ENCODE peak calls at places on chromosomes 16 and 17, in seven cellular contexts. E is GM23248; V is astrocyte of the spinal cord; L is mesothelial cell of epicardium; P is KBM-7; W is brain microvascular endothelial cell; N is stimulated activated CD4-positive, alpha-beta T cell treated with anti-CD3 and anti-CD28 coated beads, Interleukin-2, amount 100 ng/mL, for 48 hours. U is an unnamed sample.
A peak's percentile ranks its signal among the peaks of the same experiment; 100 is the strongest.

GRCh38 chr17:30961213-30962188 is 9.3 kb upstream of the RNF135 start:
- DNase-seq in L (no peak), N (no peak), E (peak; percentile 68), P (no peak), V (no peak), W (peak; percentile 11), U (no peak)

GRCh38 chr16:88424536-88425230 is 28.4 kb upstream of the ZFPM1 start:
- DNase-seq in E (no peak), V (no peak), N (no peak), W (no peak), L (no peak), P (no peak), U (no peak)

GRCh38 chr16:50389900-50390896 is 21.4 kb upstream of the BRD7 start:
- DNase-seq in W (no peak), P (no peak), N (no peak), V (no peak), E (no peak), L (no peak), U (no peak)

GRCh38 chr17:46270032-46270431 is 24.9 kb upstream of the LRRC37A start:
- DNase-seq in E (no peak), P (no peak), N (no peak), W (no peak), L (no peak), V (no peak), U (no peak)

GRCh38 chr16:88662222-88662842 is 559 bp downstream of the MVD start:
- DNase-seq in W (no peak), V (no peak), E (peak; percentile 41), P (no peak), N (no peak), L (no peak), U (no peak)

GRCh38 chr17:187130-187529 is 5.7 kb upstream of the DOC2B start:
- DNase-seq in W (no peak), P (no peak), N (no peak), L (no peak), V (no peak), E (no peak), U (no peak)

GRCh38 chr16:84331998-84332780 is 36.1 kb upstream of the ATP2C2 start:
- DNase-seq in L (no peak), E (peak; percentile 61), N (no peak), W (no peak), P (no peak), V (no peak), U (no peak)

GRCh38 chr16:71817690-71818089 is 9.1 kb upstream of the AP1G1 start:
- DNase-seq in N (no peak), E (no peak), V (no peak), L (no peak), W (peak; percentile 28), P (no peak), U (no peak)

GRCh38 chr16:726438-727290 is at the start of the genes CCDC78 and HAGHL:
- DNase-seq in L (no peak), W (no peak), N (peak; percentile 44), E (peak; percentile 63), P (peak; percentile 39), V (peak; percentile 32), U (no peak)

GRCh38 chr17:74598346-74599022 is 6.4 kb upstream of the CD300LD start:
- DNase-seq in P (no peak), E (no peak), V (no peak), W (no peak), L (no peak), N (no peak), U (no peak)

GRCh38 chr16:88764913-88765349 is 20.1 kb downstream of the PIEZO1 start:
- DNase-seq in E (peak; percentile 36), N (no peak), P (no peak), W (peak; percentile 26), L (peak; percentile 72), V (no peak), U (no peak)

GRCh38 chr16:50478021-50478772 is 70.0 kb upstream of the NKD1 start:
- DNase-seq in L (no peak), E (no peak), W (no peak), N (no peak), P (no peak), V (no peak), U (no peak)

GRCh38 chr17:81119223-81120148 is 45.8 kb upstream of the PVALEF start:
- DNase-seq in W (peak; percentile 92), L (peak; percentile 96), E (peak; percentile 94), P (peak; percentile 34), N (peak; percentile 81), V (peak; percentile 91), U (peak; percentile 95)